ENCODE peak calls at places on chromosomes 3 and 15, in six cellular contexts. D, T, G, C, Q and P are unnamed samples. For H3K27me3, the result is how much of the 10 kb centered on the place peaks cover.

GRCh38 chr15:31502541-31503229 is 176.1 kb downstream of the KLF13 start:
- DNase-seq in G (no peak), D (no peak), T (peak), C (no peak), Q (no peak), P (no peak)

GRCh38 chr3:190321789-190322603 is at the start of gene CLDN1:
- DNase-seq in C (peak), T (peak), Q (peak), D (peak), G (peak), P (peak)

GRCh38 chr3:188006726-188007393 is 147.1 kb upstream of the LPP start:
- DNase-seq in Q (no peak), C (peak), T (no peak), D (no peak), G (no peak), P (peak)

GRCh38 chr15:76058714-76059319 is 968 bp upstream of the TMEM266 start:
- DNase-seq in Q (no peak), G (peak), C (no peak), T (no peak), D (no peak), P (peak)

GRCh38 chr15:70427531-70428120 is 329.9 kb upstream of the TLE3 start:
- DNase-seq in C (no peak), T (no peak), D (no peak), Q (no peak), G (no peak), P (no peak)

GRCh38 chr3:172065534-172065933 is 26.2 kb downstream of the FNDC3B start:
- DNase-seq in Q (no peak), C (no peak), T (no peak), D (no peak), G (no peak), P (no peak)

GRCh38 chr3:4472312-4472711 is 5.2 kb upstream of the SUMF1 start:
- DNase-seq in C (no peak), D (no peak), G (no peak), Q (no peak), T (no peak), P (no peak)

GRCh38 chr15:74957301-74958035 is 896 bp upstream of the RPP25 start:
- DNase-seq in T (peak), Q (peak), C (peak), G (no peak), D (peak), P (peak)

GRCh38 chr3:190038050-190038631 is 82.6 kb downstream of the P3H2 start:
- DNase-seq in D (peak), G (no peak), C (no peak), Q (peak), T (peak), P (peak)

GRCh38 chr3:87920549-87920948 is 138.3 kb downstream of the CGGBP1 start:
- DNase-seq in Q (no peak), T (no peak), C (no peak), D (no peak), G (no peak), P (no peak)

GRCh38 chr3:181855825-181856224 is 144.1 kb downstream of the SOX2 start:
- DNase-seq in C (no peak), Q (no peak), T (peak), D (no peak), G (no peak), P (no peak)

GRCh38 chr3:116288480-116288879 is 156.8 kb downstream of the LSAMP start:
- DNase-seq in C (no peak), G (no peak), Q (no peak), D (no peak), T (no peak), P (no peak)

GRCh38 chr15:100898661-100899462 is 19.2 kb downstream of the ALDH1A3 start:
- DNase-seq in D (no peak), G (no peak), T (no peak), C (no peak), Q (no peak), P (no peak)

GRCh38 chr3:19392146-19392545 is 243.8 kb downstream of the KCNH8 start:
- DNase-seq in C (no peak), G (no peak), Q (no peak), T (no peak), D (no peak), P (no peak)

GRCh38 chr3:61610316-61610715 is 48.9 kb downstream of the PTPRG start:
- DNase-seq in T (no peak), Q (no peak), G (no peak), D (no peak), C (no peak), P (no peak)

GRCh38 chr3:177114253-177114652 is 83.0 kb downstream of the TBL1XR1 start:
- DNase-seq in Q (no peak), C (no peak), G (no peak), D (no peak), T (no peak), P (no peak)
- H3K27me3 ChIP-seq in Q (under half), C (under half), G (under half), D (under half), T (under half), P (under half)

GRCh38 chr3:178233371-178233770 is 302.9 kb upstream of the KCNMB2 start:
- DNase-seq in D (no peak), G (no peak), T (no peak), Q (no peak), C (no peak), P (no peak)
- H3K27ac ChIP-seq in D (no peak), G (no peak), T (no peak), Q (no peak), C (no peak), P (no peak)

DNA sequence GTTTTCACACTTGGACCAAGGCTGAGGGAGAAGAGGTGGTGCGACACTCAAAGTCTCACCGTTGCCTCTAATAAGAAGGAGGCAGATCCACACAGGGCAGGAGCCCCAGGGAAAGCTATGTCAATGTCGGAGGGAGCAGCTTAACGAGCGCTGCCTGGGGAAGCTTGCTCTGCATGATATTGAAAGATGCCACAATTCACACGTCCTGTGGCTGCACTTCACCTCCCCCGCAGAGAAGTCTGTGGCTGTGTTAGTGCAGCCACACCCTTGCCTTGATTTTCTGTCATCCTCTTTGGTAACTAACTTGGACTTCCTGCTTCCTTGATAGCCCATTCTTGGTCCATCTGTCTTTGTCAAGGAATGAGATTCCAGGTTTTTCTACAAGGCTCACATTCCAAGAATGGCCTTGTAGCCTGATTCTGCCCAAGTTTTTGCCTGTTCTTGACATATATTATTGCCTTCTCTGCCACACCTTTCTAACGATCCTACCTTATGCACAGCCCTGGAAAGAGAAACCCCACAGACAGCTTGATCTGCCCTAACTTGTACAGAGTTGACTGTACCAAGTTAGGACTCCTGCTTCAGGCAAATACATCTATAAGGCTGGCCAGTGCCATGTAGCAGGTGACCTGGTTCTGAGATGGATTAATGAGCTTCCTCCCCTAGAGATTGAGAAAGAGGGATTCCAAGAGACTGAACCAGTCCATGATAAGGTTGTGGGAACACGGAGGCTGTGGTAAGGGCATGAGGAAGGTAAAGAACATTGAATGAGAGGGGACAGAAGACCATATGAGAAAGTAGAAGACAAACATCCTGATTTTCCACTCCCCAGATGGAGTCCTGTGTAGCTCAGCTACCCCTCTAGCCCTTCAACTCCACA is 153.0 kb upstream of the WNT5A start:
- DNase-seq in C (no peak), G (no peak), Q (no peak), T (no peak), D (no peak), P (no peak)
- H3K4me3 ChIP-seq in C (no peak), G (no peak), Q (no peak), T (no peak), D (no peak), P (no peak)

GRCh38 chr3:184571750-184572377 is 10.3 kb downstream of the EPHB3 start:
- DNase-seq in Q (no peak), D (no peak), G (no peak), T (no peak), C (no peak), P (no peak)
- H3K27me3 ChIP-seq in Q (under half), D (under half), G (under half), T (under half), C (under half), P (under half)

DNA sequence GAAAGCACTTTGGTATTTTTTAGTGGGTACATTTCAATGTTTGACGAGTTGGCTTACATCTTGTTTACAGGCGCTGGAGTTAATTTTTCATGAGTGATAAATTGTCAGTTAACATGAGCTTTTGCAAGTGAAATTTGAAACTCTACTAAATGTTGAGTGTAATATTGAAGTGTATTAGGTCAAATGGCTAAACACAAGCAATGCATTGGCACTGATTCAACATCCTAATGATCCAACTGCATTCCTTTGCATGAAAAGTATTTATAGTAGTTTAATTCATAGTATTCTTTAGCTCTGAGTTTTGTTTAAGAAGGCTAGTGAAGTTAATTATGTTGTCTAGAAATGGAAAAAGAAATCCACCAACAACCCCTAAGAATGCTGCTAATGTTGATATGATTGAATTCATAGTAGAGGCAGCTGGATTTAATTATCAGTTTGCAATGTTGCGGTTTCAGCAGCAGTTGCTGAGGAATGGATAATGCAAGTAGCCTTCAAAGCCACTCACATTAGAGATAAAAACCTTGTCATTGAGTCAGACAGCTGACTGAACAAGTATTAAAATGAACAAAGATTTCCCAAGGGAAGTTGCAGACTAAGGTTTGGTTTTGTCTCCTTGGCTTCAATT is 245.6 kb upstream of the GOLIM4 start:
- DNase-seq in T (no peak), Q (no peak), G (no peak), C (no peak), D (no peak), P (peak)
- H3K27ac ChIP-seq in T (no peak), Q (no peak), G (no peak), C (no peak), D (no peak), P (peak)

DNA sequence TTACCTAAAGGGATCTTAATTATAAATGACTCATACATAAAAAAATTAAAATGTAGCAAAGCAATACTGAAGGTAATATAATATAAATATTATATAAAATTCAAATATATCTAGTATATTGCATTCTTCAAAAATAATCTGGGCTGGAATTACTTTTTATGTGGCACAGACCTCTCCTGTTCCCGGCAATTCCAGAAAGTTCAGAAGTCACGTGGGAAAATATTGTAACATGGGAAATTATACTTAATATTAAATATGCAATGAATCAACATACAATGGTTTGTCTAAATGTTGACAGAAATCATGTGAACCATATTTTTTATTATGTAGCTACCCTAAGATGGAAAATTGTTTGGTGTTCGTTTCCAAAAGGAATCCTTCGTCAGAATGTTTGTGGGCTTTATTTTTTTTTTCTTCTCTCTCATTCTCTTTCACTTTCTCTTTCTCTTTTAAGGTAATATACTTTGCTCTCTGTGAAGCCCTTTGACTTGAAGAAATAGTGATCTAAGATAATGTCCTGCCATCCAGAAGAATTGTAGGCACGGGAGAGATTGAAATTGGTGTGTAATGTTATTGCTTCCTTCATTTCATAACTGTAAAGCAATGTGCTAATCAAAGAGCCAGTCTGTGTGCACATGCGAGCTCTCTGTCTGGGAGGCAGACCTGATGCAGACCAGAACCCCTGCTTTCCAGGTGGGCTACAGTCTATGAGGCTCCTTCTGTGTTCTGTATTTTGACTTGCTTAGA is 559.4 kb downstream of the NR2F2 start:
- DNase-seq in D (no peak), G (no peak), T (no peak), C (no peak), Q (no peak), P (no peak)
- H3K4me3 ChIP-seq in D (peak), G (no peak), T (no peak), C (peak), Q (peak), P (no peak)